ENCODE peak calls at places on chromosomes 4 and X, in ten cellular contexts. O is iPS DF 6.9; N is CD4-positive, alpha-beta memory T cell; F is ascending aorta; G is CD8-positive, alpha-beta T cell; H is CD4-positive, CD25-positive, alpha-beta regulatory T cell; Y is GM12878; X is naive thymus-derived CD4-positive, alpha-beta T cell; C is astrocyte; M is bronchial epithelial cell. E is an unnamed sample. For H3K36me3, the result is how much of the 10 kb centered on the place peaks cover.

GRCh38 chrX:39907964-39908616 is 189.7 kb downstream of the BCOR start:
- DNase-seq in O (no peak), N (no peak), F (peak), G (no peak), H (no peak), Y (no peak), X (no peak), C (peak), M (peak), E (peak)

GRCh38 chr4:88628746-88629145 is 36.5 kb downstream of the HERC3 start:
- DNase-seq in O (no peak), N (no peak), F (no peak), G (no peak), H (no peak), Y (no peak), X (no peak), C (peak), M (no peak), E (no peak)

GRCh38 chrX:74535211-74535621 is 79.2 kb downstream of the RLIM start:
- DNase-seq in O (no peak), N (no peak), F (no peak), G (no peak), H (no peak), Y (no peak), X (no peak), C (peak), M (peak), E (peak)

GRCh38 chrX:65688403-65688881 is 21.0 kb downstream of the MSN start:
- DNase-seq in O (no peak), N (no peak), F (no peak), G (no peak), H (no peak), Y (peak), X (no peak), C (peak), M (peak), E (no peak)

GRCh38 chr4:57061395-57061794 is 48.8 kb downstream of the IGFBP7 start:
- DNase-seq in O (no peak), N (no peak), F (no peak), G (no peak), H (no peak), Y (no peak), X (no peak), C (peak), M (peak), E (no peak)

GRCh38 chrX:68834371-68835103 is 5.7 kb downstream of the EFNB1 start:
- DNase-seq in O (no peak), N (no peak), F (peak), G (no peak), H (no peak), Y (no peak), X (no peak), C (no peak), M (no peak), E (peak)

GRCh38 chr4:18860836-18861530 is 839.4 kb upstream of the LCORL start:
- DNase-seq in O (no peak), N (no peak), F (no peak), G (no peak), H (no peak), Y (no peak), X (no peak), C (no peak), M (no peak), E (no peak)

GRCh38 chr4:181752516-181752915 is 490.7 kb upstream of the TENM3 start:
- DNase-seq in O (no peak), N (no peak), F (no peak), G (no peak), H (no peak), Y (no peak), X (no peak), C (no peak), M (no peak), E (no peak)

GRCh38 chrX:81195712-81196111 is 6.0 kb downstream of the HMGN5 start:
- DNase-seq in O (peak), N (peak), F (peak), G (peak), H (peak), Y (no peak), X (peak), C (peak), M (peak), E (peak)

GRCh38 chr4:140711910-140712309 is 44.3 kb downstream of the TBC1D9 start:
- DNase-seq in O (no peak), N (no peak), F (no peak), G (no peak), H (no peak), Y (no peak), X (no peak), C (no peak), M (no peak), E (no peak)

GRCh38 chr4:173461170-173461569 is 62.3 kb upstream of the SCRG1 start:
- DNase-seq in O (no peak), N (no peak), F (no peak), G (no peak), H (no peak), Y (no peak), X (no peak), C (peak), M (no peak), E (no peak)

GRCh38 chr4:113784497-113785254 is 23.1 kb upstream of the CAMK2D start:
- DNase-seq in O (no peak), N (no peak), F (no peak), G (no peak), H (no peak), Y (no peak), X (no peak), C (peak), M (peak), E (no peak)

GRCh38 chr4:31343058-31343457 is 622.9 kb downstream of the PCDH7 start:
- DNase-seq in O (no peak), N (no peak), F (no peak), G (no peak), H (no peak), Y (no peak), X (no peak), C (no peak), M (no peak), E (no peak)

GRCh38 chr4:6282247-6282646 is 12.6 kb downstream of the WFS1 start:
- DNase-seq in O (no peak), N (no peak), F (no peak), G (no peak), H (no peak), Y (no peak), X (no peak), C (peak), M (no peak), E (no peak)

GRCh38 chr4:98891533-98892337 is 37.2 kb downstream of the EIF4E start:
- DNase-seq in O (no peak), N (no peak), F (no peak), G (no peak), H (no peak), Y (no peak), X (no peak), C (no peak), M (no peak), E (no peak)

GRCh38 chr4:8771258-8771590 is 100.4 kb downstream of the HMX1 start:
- DNase-seq in O (no peak), N (no peak), F (no peak), G (no peak), H (no peak), Y (no peak), X (no peak), C (no peak), M (no peak), E (peak)

GRCh38 chr4:143335979-143336827 is 473 bp upstream of the GAB1 start:
- DNase-seq in O (peak), N (peak), F (peak), G (no peak), H (peak), Y (no peak), X (no peak), C (peak), M (peak), E (peak)

GRCh38 chr4:153780876-153781275 is 8.0 kb downstream of the SFRP2 start:
- DNase-seq in O (no peak), N (no peak), F (no peak), G (no peak), H (no peak), Y (peak), X (no peak), C (no peak), M (no peak), E (no peak)

GRCh38 chr4:153780221-153780620 is 8.7 kb downstream of the SFRP2 start:
- DNase-seq in O (no peak), N (no peak), F (no peak), G (no peak), H (no peak), Y (no peak), X (no peak), C (no peak), M (no peak), E (no peak)

GRCh38 chr4:153782567-153782966 is 6.3 kb downstream of the SFRP2 start:
- DNase-seq in O (no peak), N (no peak), F (no peak), G (no peak), H (no peak), Y (no peak), X (no peak), C (no peak), M (no peak), E (no peak)

GRCh38 chr4:153781717-153782416 is 7.0 kb downstream of the SFRP2 start:
- DNase-seq in O (no peak), N (no peak), F (no peak), G (no peak), H (no peak), Y (no peak), X (no peak), C (peak), M (peak), E (peak)

GRCh38 chr4:153781280-153781679 is 7.6 kb downstream of the SFRP2 start:
- DNase-seq in O (no peak), N (no peak), F (no peak), G (no peak), H (no peak), Y (no peak), X (no peak), C (no peak), M (no peak), E (no peak)
- H3K36me3 ChIP-seq in O (under half), N (under half), F (under half), G (under half), H (under half), Y (under half), X (under half), C (under half), M (under half), E (under half)

GRCh38 chr4:1958276-1959103 is 50.3 kb downstream of the NELFA start:
- DNase-seq in O (no peak), N (no peak), F (no peak), G (no peak), H (no peak), Y (no peak), X (no peak), C (no peak), M (no peak), E (no peak)
- H3K36me3 ChIP-seq in O (under half), N (under half), F (half or more), G (under half), H (half or more), Y (half or more), X (half or more), C (under half), M (under half), E (under half)

DNA sequence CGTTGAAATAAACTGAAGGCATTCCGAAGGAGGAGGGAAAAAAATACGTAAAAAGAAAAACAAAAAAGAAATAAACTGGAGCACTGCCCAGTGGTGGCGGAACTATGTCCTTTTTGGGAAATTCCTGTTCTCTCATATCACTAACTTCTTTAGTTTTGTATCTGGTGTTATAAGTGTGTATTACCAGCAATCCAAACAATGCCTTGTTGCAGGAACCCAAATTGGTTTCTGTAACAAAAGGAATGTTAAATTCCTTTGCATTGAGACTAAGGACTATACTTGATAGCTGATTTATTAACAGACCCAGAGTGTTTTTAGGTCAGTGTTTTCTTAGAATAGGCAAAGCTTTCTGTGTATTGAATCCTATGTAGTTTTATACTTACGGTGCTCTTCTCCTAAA is 6.6 kb downstream of the CCNG2 start:
- DNase-seq in O (no peak), N (no peak), F (no peak), G (no peak), H (no peak), Y (no peak), X (no peak), C (peak), M (no peak), E (no peak)
- H3K36me3 ChIP-seq in O (under half), N (under half), F (half or more), G (under half), H (half or more), Y (under half), X (under half), C (half or more), M (under half), E (under half)

GRCh38 chr4:3108211-3108610 is 33.7 kb downstream of the HTT start:
- DNase-seq in O (no peak), N (no peak), F (no peak), G (no peak), H (no peak), Y (no peak), X (no peak), C (no peak), M (no peak), E (no peak)
- H3K36me3 ChIP-seq in O (under half), N (under half), F (half or more), G (under half), H (half or more), Y (half or more), X (half or more), C (under half), M (under half), E (under half)

DNA sequence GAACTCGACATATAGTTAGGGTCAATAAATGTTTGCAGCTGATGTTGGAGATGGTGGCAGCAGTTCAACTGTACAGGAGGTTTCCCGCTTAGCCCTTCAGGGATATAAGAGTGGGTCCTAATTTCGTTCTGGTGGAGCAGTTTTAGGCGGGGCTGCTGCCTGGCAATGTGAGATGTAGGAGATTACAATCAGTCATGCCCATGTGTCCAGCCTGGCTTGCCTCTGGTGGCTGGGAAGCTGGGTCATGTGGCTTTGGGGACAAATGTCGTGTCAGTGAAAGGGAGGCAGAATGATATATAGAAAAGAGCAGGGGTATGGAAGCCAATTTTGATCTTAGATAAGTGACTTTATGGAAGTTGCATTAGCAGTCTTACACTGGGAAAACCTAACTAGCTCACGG is 129.4 kb downstream of the CLCN4 start:
- DNase-seq in O (no peak), N (no peak), F (no peak), G (no peak), H (no peak), Y (no peak), X (no peak), C (no peak), M (no peak), E (no peak)
- H3K36me3 ChIP-seq in O (under half), N (under half), F (under half), G (under half), H (under half), Y (under half), X (under half), C (under half), M (under half), E (under half)

GRCh38 chrX:41198410-41198809 is 113.2 kb downstream of the USP9X start:
- DNase-seq in O (no peak), N (no peak), F (no peak), G (no peak), H (no peak), Y (no peak), X (no peak), C (no peak), M (peak), E (no peak)

GRCh38 chrX:41189156-41189555 is 103.9 kb downstream of the USP9X start:
- DNase-seq in O (no peak), N (no peak), F (no peak), G (no peak), H (no peak), Y (no peak), X (no peak), C (no peak), M (no peak), E (no peak)

GRCh38 chrX:41192880-41193279 is 107.6 kb downstream of the USP9X start:
- DNase-seq in O (no peak), N (no peak), F (no peak), G (no peak), H (no peak), Y (no peak), X (no peak), C (no peak), M (peak), E (no peak)
- H3K36me3 ChIP-seq in O (under half), N (under half), F (half or more), G (under half), H (half or more), Y (under half), X (under half), C (under half), M (under half), E (under half)

GRCh38 chr4:165136529-165136928 is 23.9 kb upstream of the TMEM192 start:
- DNase-seq in O (no peak), N (no peak), F (no peak), G (no peak), H (no peak), Y (no peak), X (no peak), C (no peak), M (no peak), E (no peak)

GRCh38 chr4:165131247-165131832 is 18.7 kb upstream of the TMEM192 start:
- DNase-seq in O (peak), N (peak), F (peak), G (peak), H (peak), Y (peak), X (peak), C (no peak), M (peak), E (peak)

GRCh38 chr4:165137205-165137604 is 24.5 kb upstream of the TMEM192 start:
- DNase-seq in O (no peak), N (no peak), F (no peak), G (no peak), H (no peak), Y (no peak), X (no peak), C (no peak), M (no peak), E (no peak)

GRCh38 chr4:165129924-165130323 is 17.3 kb upstream of the TMEM192 start:
- DNase-seq in O (no peak), N (no peak), F (no peak), G (no peak), H (no peak), Y (no peak), X (no peak), C (no peak), M (no peak), E (no peak)

GRCh38 chr4:165133150-165133549 is 20.5 kb upstream of the TMEM192 start:
- DNase-seq in O (no peak), N (no peak), F (no peak), G (no peak), H (no peak), Y (no peak), X (no peak), C (no peak), M (no peak), E (no peak)
- H3K36me3 ChIP-seq in O (under half), N (under half), F (under half), G (under half), H (under half), Y (under half), X (under half), C (under half), M (under half), E (under half)

DNA sequence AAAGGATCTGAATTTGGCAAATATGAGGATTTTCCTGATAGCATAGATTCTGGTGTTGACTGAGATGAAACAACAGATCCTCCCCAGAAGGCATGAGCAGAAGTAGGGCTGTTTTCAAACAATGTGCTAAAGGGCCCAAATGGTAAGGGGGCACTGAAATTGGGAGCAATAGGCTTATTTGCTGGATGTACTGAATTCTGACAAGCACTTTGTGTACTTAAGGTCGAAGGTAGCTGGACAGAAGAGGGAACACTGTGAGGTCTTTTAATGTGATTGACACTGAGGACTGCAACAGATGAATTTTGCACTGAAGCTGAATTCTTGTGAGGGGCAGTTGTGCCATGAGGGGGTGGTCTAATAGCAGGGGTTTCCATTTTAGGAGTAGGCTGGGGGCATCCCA is 21.2 kb upstream of the COX18 start:
- DNase-seq in O (no peak), N (no peak), F (no peak), G (no peak), H (no peak), Y (no peak), X (no peak), C (no peak), M (no peak), E (no peak)
- H3K36me3 ChIP-seq in O (under half), N (under half), F (under half), G (under half), H (under half), Y (under half), X (under half), C (under half), M (under half), E (under half)

E was measured in H7.